ENCODE peak calls at places on chromosomes 3 and 15, in eight cellular contexts. One of them, this sample, is unnamed.

GRCh38 chr3:139292192-139292591 is 51.6 kb upstream of the MRPS22 start:
- DNase-seq in pancreas: no peak
- DNase-seq in cardiac muscle cell: no peak
- DNase-seq in endodermal cell: no peak
- DNase-seq in endothelial cell of umbilical vein: no peak
- DNase-seq in AG04450: no peak
- DNase-seq in heart left ventricle: no peak
- DNase-seq in esophagus squamous epithelium: no peak
- DNase-seq in this sample: no peak

GRCh38 chr3:70120360-70120966 is 120.9 kb downstream of the SAMMSON start:
- DNase-seq in heart left ventricle: peak
- DNase-seq in AG04450: peak
- DNase-seq in esophagus squamous epithelium: no peak
- DNase-seq in cardiac muscle cell: peak
- DNase-seq in endothelial cell of umbilical vein: peak
- DNase-seq in endodermal cell: peak
- DNase-seq in pancreas: peak
- DNase-seq in this sample: no peak

GRCh38 chr15:56815247-56815646 is 81.9 kb upstream of the ZNF280D start:
- DNase-seq in endodermal cell: no peak
- DNase-seq in esophagus squamous epithelium: no peak
- DNase-seq in pancreas: no peak
- DNase-seq in cardiac muscle cell: no peak
- DNase-seq in heart left ventricle: peak
- DNase-seq in endothelial cell of umbilical vein: peak
- DNase-seq in AG04450: no peak
- DNase-seq in this sample: no peak

GRCh38 chr3:48118322-48118721 is 69.9 kb downstream of the CDC25A start:
- DNase-seq in AG04450: no peak
- DNase-seq in pancreas: no peak
- DNase-seq in cardiac muscle cell: no peak
- DNase-seq in endodermal cell: peak
- DNase-seq in heart left ventricle: no peak
- DNase-seq in esophagus squamous epithelium: no peak
- DNase-seq in endothelial cell of umbilical vein: no peak
- DNase-seq in this sample: no peak

GRCh38 chr3:168546707-168547106 is 451.0 kb upstream of the GOLIM4 start:
- DNase-seq in pancreas: no peak
- DNase-seq in endodermal cell: no peak
- DNase-seq in endothelial cell of umbilical vein: no peak
- DNase-seq in esophagus squamous epithelium: no peak
- DNase-seq in heart left ventricle: no peak
- DNase-seq in cardiac muscle cell: no peak
- DNase-seq in AG04450: no peak
- DNase-seq in this sample: no peak

GRCh38 chr15:22980189-22981136 is at the start of gene CYFIP1:
- DNase-seq in endodermal cell: peak
- DNase-seq in cardiac muscle cell: peak
- DNase-seq in endothelial cell of umbilical vein: peak
- DNase-seq in esophagus squamous epithelium: no peak
- DNase-seq in heart left ventricle: peak
- DNase-seq in pancreas: peak
- DNase-seq in AG04450: peak
- DNase-seq in this sample: peak

GRCh38 chr15:34336333-34336732 is 1.2 kb downstream of the SLC12A6 start:
- DNase-seq in cardiac muscle cell: no peak
- DNase-seq in esophagus squamous epithelium: no peak
- DNase-seq in heart left ventricle: no peak
- DNase-seq in pancreas: no peak
- DNase-seq in AG04450: no peak
- DNase-seq in endodermal cell: no peak
- DNase-seq in endothelial cell of umbilical vein: no peak
- DNase-seq in this sample: no peak

GRCh38 chr3:29775352-29775751 is 494.5 kb downstream of the RBMS3 start:
- DNase-seq in AG04450: no peak
- DNase-seq in endothelial cell of umbilical vein: no peak
- DNase-seq in endodermal cell: no peak
- DNase-seq in cardiac muscle cell: peak
- DNase-seq in heart left ventricle: no peak
- DNase-seq in esophagus squamous epithelium: no peak
- DNase-seq in pancreas: no peak
- DNase-seq in this sample: no peak

GRCh38 chr3:33749546-33750215 is 31.6 kb upstream of the CLASP2 start:
- DNase-seq in AG04450: peak
- DNase-seq in cardiac muscle cell: no peak
- DNase-seq in esophagus squamous epithelium: no peak
- DNase-seq in pancreas: no peak
- DNase-seq in heart left ventricle: no peak
- DNase-seq in endodermal cell: no peak
- DNase-seq in endothelial cell of umbilical vein: no peak
- DNase-seq in this sample: no peak

GRCh38 chr15:34721802-34722795 is 32.7 kb downstream of the GJD2 start:
- DNase-seq in pancreas: peak
- DNase-seq in esophagus squamous epithelium: no peak
- DNase-seq in AG04450: peak
- DNase-seq in endodermal cell: peak
- DNase-seq in endothelial cell of umbilical vein: peak
- DNase-seq in heart left ventricle: peak
- DNase-seq in cardiac muscle cell: peak
- DNase-seq in this sample: peak

GRCh38 chr3:27431116-27431515 is 53.1 kb downstream of the SLC4A7 start:
- DNase-seq in heart left ventricle: no peak
- DNase-seq in AG04450: peak
- DNase-seq in endothelial cell of umbilical vein: peak
- DNase-seq in esophagus squamous epithelium: no peak
- DNase-seq in cardiac muscle cell: no peak
- DNase-seq in endodermal cell: no peak
- DNase-seq in pancreas: no peak
- DNase-seq in this sample: no peak

GRCh38 chr3:69086133-69086722 is 1.5 kb downstream of the ARL6IP5 start:
- DNase-seq in endothelial cell of umbilical vein: peak
- DNase-seq in AG04450: peak
- DNase-seq in esophagus squamous epithelium: peak
- DNase-seq in endodermal cell: peak
- DNase-seq in pancreas: peak
- DNase-seq in cardiac muscle cell: peak
- DNase-seq in heart left ventricle: peak
- DNase-seq in this sample: peak

GRCh38 chr15:75523011-75523410 is 56.1 kb downstream of the PTPN9 start:
- DNase-seq in endothelial cell of umbilical vein: no peak
- DNase-seq in cardiac muscle cell: no peak
- DNase-seq in esophagus squamous epithelium: no peak
- DNase-seq in AG04450: no peak
- DNase-seq in heart left ventricle: no peak
- DNase-seq in endodermal cell: no peak
- DNase-seq in pancreas: no peak
- DNase-seq in this sample: no peak
- H3K27ac ChIP-seq in endothelial cell of umbilical vein: no peak
- H3K27ac ChIP-seq in cardiac muscle cell: no peak
- H3K27ac ChIP-seq in esophagus squamous epithelium: no peak
- H3K27ac ChIP-seq in AG04450: no peak
- H3K27ac ChIP-seq in heart left ventricle: no peak
- H3K27ac ChIP-seq in endodermal cell: no peak
- H3K27ac ChIP-seq in pancreas: no peak
- H3K27ac ChIP-seq in this sample: no peak

DNA sequence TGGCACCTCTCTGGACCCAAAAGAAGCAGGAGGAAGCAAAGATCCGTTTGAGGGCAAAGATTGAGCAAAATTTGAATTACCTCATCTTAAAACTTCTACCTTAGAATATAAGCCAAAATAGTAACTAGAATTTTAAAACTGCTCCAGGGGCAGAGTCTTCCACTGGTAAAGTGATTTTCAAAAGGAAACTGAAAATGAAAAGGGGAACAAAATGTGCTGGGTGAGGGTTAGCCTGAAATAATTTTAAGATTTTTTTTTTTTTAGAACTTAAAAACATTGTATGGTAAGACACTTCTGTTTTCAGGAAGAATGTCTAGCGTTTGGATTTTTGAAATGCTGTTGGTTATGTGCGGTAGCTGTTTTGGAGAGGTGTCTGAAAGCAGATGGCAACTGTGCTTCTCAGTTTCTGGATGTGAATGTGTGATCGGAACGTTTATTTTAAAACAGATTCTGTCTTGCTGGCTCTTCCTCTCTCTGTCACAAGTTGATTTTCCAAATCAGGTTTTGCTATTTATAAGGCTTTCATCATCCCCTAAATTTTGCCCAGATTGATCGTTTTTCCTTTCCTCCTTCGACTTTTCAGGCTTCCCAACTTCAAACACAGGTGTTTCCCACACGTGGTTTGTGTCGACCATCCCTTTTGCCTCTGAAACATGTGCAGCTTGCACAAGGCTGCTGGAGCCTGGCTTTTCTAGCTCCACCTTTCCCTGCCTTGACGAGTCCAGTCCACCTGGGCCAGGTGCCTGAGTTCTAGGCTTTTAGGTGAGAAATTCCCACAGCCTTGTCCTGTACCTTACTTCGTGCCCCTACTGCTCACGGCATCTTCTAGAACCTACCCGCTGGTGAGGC is 3.3 kb downstream of the LRRK1 start:
- DNase-seq in pancreas: no peak
- DNase-seq in AG04450: no peak
- DNase-seq in endodermal cell: no peak
- DNase-seq in endothelial cell of umbilical vein: no peak
- DNase-seq in esophagus squamous epithelium: no peak
- DNase-seq in cardiac muscle cell: no peak
- DNase-seq in heart left ventricle: no peak
- DNase-seq in this sample: no peak
- H3K4me3 ChIP-seq in pancreas: no peak
- H3K4me3 ChIP-seq in AG04450: no peak
- H3K4me3 ChIP-seq in endodermal cell: no peak
- H3K4me3 ChIP-seq in endothelial cell of umbilical vein: no peak
- H3K4me3 ChIP-seq in esophagus squamous epithelium: no peak
- H3K4me3 ChIP-seq in cardiac muscle cell: no peak
- H3K4me3 ChIP-seq in heart left ventricle: no peak
- H3K4me3 ChIP-seq in this sample: no peak

DNA sequence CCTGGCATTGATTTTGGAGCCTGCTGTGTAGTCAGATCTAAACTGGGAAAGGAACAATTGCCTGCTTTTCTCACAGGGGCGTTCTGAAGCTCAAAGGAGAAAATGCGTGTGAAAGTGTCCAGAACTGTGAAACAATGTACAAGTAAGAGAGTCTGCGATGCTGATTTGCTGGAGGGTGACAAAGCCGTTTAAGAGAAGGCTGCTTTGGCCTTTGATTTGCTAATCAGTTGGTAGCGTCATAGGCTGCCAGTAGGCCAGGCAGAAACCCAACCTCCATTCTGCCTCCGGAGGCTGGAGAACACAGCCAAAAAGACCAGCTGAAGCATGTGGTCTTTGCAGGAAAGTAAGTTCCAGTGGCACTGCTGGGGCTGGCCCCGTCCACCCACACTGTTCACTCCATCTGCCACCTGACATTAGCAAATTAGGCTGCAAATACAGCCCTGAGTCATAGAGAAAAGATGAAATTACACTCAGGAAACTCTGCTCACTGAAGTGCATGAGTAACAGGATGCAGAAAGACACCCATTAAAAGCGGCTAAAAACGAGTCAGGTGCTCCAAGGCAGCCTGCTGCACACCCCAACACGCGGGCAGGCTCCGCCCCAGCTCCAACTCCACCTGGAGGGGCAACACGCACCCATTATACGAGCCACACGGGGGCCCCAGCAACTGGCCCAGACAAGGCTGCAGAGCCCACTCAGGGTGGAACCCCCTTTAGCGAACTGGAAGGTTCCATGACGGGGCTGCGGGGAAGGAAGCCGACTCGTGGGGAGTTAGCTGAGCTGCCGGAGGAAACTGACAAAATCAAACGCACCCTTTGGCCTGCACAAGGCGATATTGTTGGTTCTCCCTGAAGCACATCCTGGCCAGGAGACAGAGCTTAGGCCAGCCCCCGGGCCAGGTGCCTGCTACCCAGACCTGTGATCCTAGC is 31.6 kb downstream of the ZDHHC19 start:
- DNase-seq in endothelial cell of umbilical vein: peak
- DNase-seq in cardiac muscle cell: no peak
- DNase-seq in heart left ventricle: no peak
- DNase-seq in AG04450: peak
- DNase-seq in esophagus squamous epithelium: no peak
- DNase-seq in pancreas: no peak
- DNase-seq in endodermal cell: peak
- DNase-seq in this sample: no peak
- TF ChIP-seq CTCF in endothelial cell of umbilical vein: no peak
- TF ChIP-seq CTCF in cardiac muscle cell: no peak
- TF ChIP-seq CTCF in heart left ventricle: no peak
- TF ChIP-seq CTCF in AG04450: no peak
- TF ChIP-seq CTCF in esophagus squamous epithelium: no peak
- TF ChIP-seq CTCF in pancreas: no peak
- TF ChIP-seq CTCF in endodermal cell: peak
- TF ChIP-seq CTCF in this sample: no peak

DNA sequence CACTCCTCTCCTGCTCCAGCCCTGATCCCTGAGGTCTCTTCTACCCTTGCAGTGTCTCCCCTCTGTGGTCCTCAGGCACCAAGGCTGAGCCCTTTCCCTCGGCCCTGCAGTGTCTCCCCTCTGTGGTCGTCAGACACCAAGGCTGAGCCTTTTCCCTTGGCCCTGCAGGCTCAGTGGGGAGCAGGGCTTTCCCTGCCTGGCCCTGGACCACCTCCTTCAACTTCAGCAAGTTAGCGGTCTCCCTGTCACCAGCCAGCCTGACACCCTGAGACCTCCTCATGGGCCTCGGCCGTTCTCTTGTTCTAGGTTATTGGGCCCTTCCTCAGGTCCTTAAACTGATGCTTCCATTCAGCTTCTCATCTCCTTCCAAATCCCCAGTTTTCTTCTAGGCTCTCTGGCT is 4.3 kb downstream of the NRROS start:
- DNase-seq in endothelial cell of umbilical vein: no peak
- DNase-seq in cardiac muscle cell: no peak
- DNase-seq in esophagus squamous epithelium: no peak
- DNase-seq in pancreas: no peak
- DNase-seq in endodermal cell: no peak
- DNase-seq in heart left ventricle: no peak
- DNase-seq in AG04450: no peak
- DNase-seq in this sample: no peak
- H3K27ac ChIP-seq in endothelial cell of umbilical vein: no peak
- H3K27ac ChIP-seq in cardiac muscle cell: no peak
- H3K27ac ChIP-seq in esophagus squamous epithelium: no peak
- H3K27ac ChIP-seq in pancreas: no peak
- H3K27ac ChIP-seq in endodermal cell: no peak
- H3K27ac ChIP-seq in heart left ventricle: no peak
- H3K27ac ChIP-seq in AG04450: no peak
- H3K27ac ChIP-seq in this sample: no peak

This sample was measured in thoracic aorta.